ENCODE peak calls at places on chromosomes 7 and 10, in eight cellular contexts. One of them, this sample, is unnamed.

GRCh38 chr7:69932034-69932628 is 333.9 kb downstream of the AUTS2 start:
- DNase-seq in HepG2: no peak
- DNase-seq in breast epithelium: no peak
- DNase-seq in GM23338: peak
- DNase-seq in upper lobe of left lung: no peak
- DNase-seq in HCT116: no peak
- DNase-seq in suprapubic skin: no peak
- DNase-seq in transverse colon: no peak
- DNase-seq in this sample: no peak

GRCh38 chr10:131981429-131982184 is at the start of gene BNIP3:
- DNase-seq in HepG2: peak
- DNase-seq in breast epithelium: peak
- DNase-seq in GM23338: peak
- DNase-seq in upper lobe of left lung: peak
- DNase-seq in HCT116: peak
- DNase-seq in suprapubic skin: peak
- DNase-seq in transverse colon: peak
- DNase-seq in this sample: peak

GRCh38 chr10:14879801-14880193 is 1.1 kb downstream of the SUV39H2 start:
- DNase-seq in HepG2: no peak
- DNase-seq in breast epithelium: no peak
- DNase-seq in GM23338: peak
- DNase-seq in upper lobe of left lung: no peak
- DNase-seq in HCT116: no peak
- DNase-seq in suprapubic skin: no peak
- DNase-seq in transverse colon: no peak
- DNase-seq in this sample: no peak

GRCh38 chr10:30000802-30001571 is 58.4 kb downstream of the JCAD start:
- DNase-seq in HepG2: peak
- DNase-seq in breast epithelium: no peak
- DNase-seq in GM23338: no peak
- DNase-seq in upper lobe of left lung: peak
- DNase-seq in HCT116: no peak
- DNase-seq in suprapubic skin: peak
- DNase-seq in transverse colon: peak
- DNase-seq in this sample: no peak

GRCh38 chr7:130957140-130957513 is 223.1 kb upstream of the KLF14 start:
- DNase-seq in HepG2: no peak
- DNase-seq in breast epithelium: no peak
- DNase-seq in GM23338: no peak
- DNase-seq in upper lobe of left lung: no peak
- DNase-seq in HCT116: no peak
- DNase-seq in suprapubic skin: no peak
- DNase-seq in transverse colon: no peak
- DNase-seq in this sample: no peak

GRCh38 chr7:150367677-150368097 is 935 bp upstream of the REPIN1 start:
- DNase-seq in HepG2: no peak
- DNase-seq in breast epithelium: no peak
- DNase-seq in GM23338: no peak
- DNase-seq in upper lobe of left lung: no peak
- DNase-seq in HCT116: no peak
- DNase-seq in suprapubic skin: no peak
- DNase-seq in transverse colon: no peak
- DNase-seq in this sample: no peak

GRCh38 chr7:73652541-73652949 is 15.1 kb upstream of the VPS37D start:
- DNase-seq in HepG2: no peak
- DNase-seq in breast epithelium: no peak
- DNase-seq in GM23338: no peak
- DNase-seq in upper lobe of left lung: no peak
- DNase-seq in HCT116: no peak
- DNase-seq in suprapubic skin: no peak
- DNase-seq in transverse colon: peak
- DNase-seq in this sample: no peak

GRCh38 chr10:88088441-88089340 is 225.3 kb downstream of the PTEN start:
- DNase-seq in HepG2: no peak
- DNase-seq in breast epithelium: no peak
- DNase-seq in GM23338: no peak
- DNase-seq in upper lobe of left lung: no peak
- DNase-seq in HCT116: no peak
- DNase-seq in suprapubic skin: no peak
- DNase-seq in transverse colon: no peak
- DNase-seq in this sample: no peak

GRCh38 chr10:65602182-65602865 is 1323.5 kb upstream of the LRRTM3 start:
- DNase-seq in HepG2: no peak
- DNase-seq in breast epithelium: no peak
- DNase-seq in GM23338: no peak
- DNase-seq in upper lobe of left lung: no peak
- DNase-seq in HCT116: no peak
- DNase-seq in suprapubic skin: no peak
- DNase-seq in transverse colon: no peak
- DNase-seq in this sample: no peak

GRCh38 chr10:64630534-64630933 is 1109.3 kb downstream of the REEP3 start:
- DNase-seq in HepG2: no peak
- DNase-seq in breast epithelium: no peak
- DNase-seq in GM23338: no peak
- DNase-seq in upper lobe of left lung: no peak
- DNase-seq in HCT116: no peak
- DNase-seq in suprapubic skin: no peak
- DNase-seq in transverse colon: no peak
- DNase-seq in this sample: no peak

GRCh38 chr7:66627876-66628360 is 763 bp upstream of the KCTD7 start:
- DNase-seq in HepG2: peak
- DNase-seq in breast epithelium: no peak
- DNase-seq in GM23338: no peak
- DNase-seq in upper lobe of left lung: peak
- DNase-seq in HCT116: no peak
- DNase-seq in suprapubic skin: no peak
- DNase-seq in transverse colon: no peak
- DNase-seq in this sample: no peak

GRCh38 chr7:108132551-108133265 is 2.5 kb upstream of the LAMB4 start:
- DNase-seq in HepG2: no peak
- DNase-seq in breast epithelium: no peak
- DNase-seq in GM23338: peak
- DNase-seq in upper lobe of left lung: no peak
- DNase-seq in HCT116: no peak
- DNase-seq in suprapubic skin: no peak
- DNase-seq in transverse colon: no peak
- DNase-seq in this sample: no peak

GRCh38 chr7:761631-762030 is 34.5 kb upstream of the PRKAR1B start:
- DNase-seq in HepG2: no peak
- DNase-seq in breast epithelium: no peak
- DNase-seq in GM23338: no peak
- DNase-seq in upper lobe of left lung: no peak
- DNase-seq in HCT116: no peak
- DNase-seq in suprapubic skin: no peak
- DNase-seq in transverse colon: no peak
- DNase-seq in this sample: no peak

GRCh38 chr7:90459888-90460287 is 9.6 kb upstream of the PTTG1IP2 start:
- DNase-seq in HepG2: peak
- DNase-seq in breast epithelium: no peak
- DNase-seq in GM23338: peak
- DNase-seq in upper lobe of left lung: no peak
- DNase-seq in HCT116: no peak
- DNase-seq in suprapubic skin: no peak
- DNase-seq in transverse colon: no peak
- DNase-seq in this sample: no peak

GRCh38 chr10:126618466-126618865 is 52.0 kb downstream of the C10orf90 start:
- DNase-seq in HepG2: no peak
- DNase-seq in breast epithelium: no peak
- DNase-seq in GM23338: no peak
- DNase-seq in upper lobe of left lung: no peak
- DNase-seq in HCT116: no peak
- DNase-seq in suprapubic skin: no peak
- DNase-seq in transverse colon: no peak
- DNase-seq in this sample: no peak

GRCh38 chr7:96665689-96666088 is 44.0 kb downstream of the SEM1 start:
- DNase-seq in HepG2: no peak
- DNase-seq in breast epithelium: no peak
- DNase-seq in GM23338: no peak
- DNase-seq in upper lobe of left lung: no peak
- DNase-seq in HCT116: no peak
- DNase-seq in suprapubic skin: no peak
- DNase-seq in transverse colon: no peak
- DNase-seq in this sample: no peak

GRCh38 chr10:75428434-75429158 is 2.8 kb upstream of the LRMDA start:
- DNase-seq in HepG2: no peak
- DNase-seq in breast epithelium: no peak
- DNase-seq in GM23338: no peak
- DNase-seq in upper lobe of left lung: peak
- DNase-seq in HCT116: no peak
- DNase-seq in suprapubic skin: no peak
- DNase-seq in transverse colon: no peak
- DNase-seq in this sample: peak

GRCh38 chr10:78475501-78475900 is 441.8 kb downstream of the RPS24 start:
- DNase-seq in HepG2: peak
- DNase-seq in breast epithelium: no peak
- DNase-seq in GM23338: no peak
- DNase-seq in upper lobe of left lung: no peak
- DNase-seq in HCT116: no peak
- DNase-seq in suprapubic skin: no peak
- DNase-seq in transverse colon: no peak
- DNase-seq in this sample: no peak

GRCh38 chr7:47582748-47583740 is 1.1 kb upstream of the TNS3 start:
- DNase-seq in HepG2: no peak
- DNase-seq in breast epithelium: no peak
- DNase-seq in GM23338: no peak
- DNase-seq in upper lobe of left lung: no peak
- DNase-seq in HCT116: no peak
- DNase-seq in suprapubic skin: no peak
- DNase-seq in transverse colon: no peak
- DNase-seq in this sample: no peak

GRCh38 chr10:70477661-70478162 is 855 bp upstream of the PALD1 start:
- DNase-seq in HepG2: peak
- DNase-seq in breast epithelium: no peak
- DNase-seq in GM23338: peak
- DNase-seq in upper lobe of left lung: no peak
- DNase-seq in HCT116: peak
- DNase-seq in suprapubic skin: no peak
- DNase-seq in transverse colon: peak
- DNase-seq in this sample: peak

GRCh38 chr10:135601-136464 is 578 bp downstream of the ZMYND11 start:
- DNase-seq in HepG2: peak
- DNase-seq in breast epithelium: peak
- DNase-seq in GM23338: peak
- DNase-seq in upper lobe of left lung: peak
- DNase-seq in HCT116: no peak
- DNase-seq in suprapubic skin: peak
- DNase-seq in transverse colon: peak
- DNase-seq in this sample: no peak

DNA sequence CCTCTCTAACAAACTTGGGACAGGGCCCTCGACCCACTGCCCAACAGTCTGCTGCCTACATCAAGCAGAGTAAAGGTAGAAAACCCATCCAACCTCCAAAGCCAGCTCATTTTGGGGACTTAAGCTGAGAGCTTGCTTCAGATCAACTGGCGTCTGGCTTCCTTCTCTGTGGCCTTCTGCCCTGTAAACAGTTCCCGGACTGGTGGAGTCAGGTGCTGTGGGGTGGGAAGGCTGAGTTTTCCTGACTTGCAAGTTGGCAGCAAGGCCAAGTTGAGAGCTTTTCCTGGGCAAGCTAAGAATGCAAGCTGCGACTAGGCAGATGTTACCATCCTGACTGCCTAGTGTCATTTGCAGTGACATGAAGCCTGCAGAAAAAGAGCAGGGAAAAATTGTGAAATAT is 3.7 kb downstream of the GALNT17 start:
- DNase-seq in HepG2: no peak
- DNase-seq in breast epithelium: no peak
- DNase-seq in GM23338: no peak
- DNase-seq in upper lobe of left lung: no peak
- DNase-seq in HCT116: no peak
- DNase-seq in suprapubic skin: no peak
- DNase-seq in transverse colon: no peak
- DNase-seq in this sample: no peak
- TF ChIP-seq POLR2AphosphoS5 in HepG2: no peak
- TF ChIP-seq POLR2AphosphoS5 in breast epithelium: no peak
- TF ChIP-seq POLR2AphosphoS5 in GM23338: no peak
- TF ChIP-seq POLR2AphosphoS5 in upper lobe of left lung: no peak
- TF ChIP-seq POLR2AphosphoS5 in HCT116: no peak
- TF ChIP-seq POLR2AphosphoS5 in suprapubic skin: no peak
- TF ChIP-seq POLR2AphosphoS5 in transverse colon: no peak
- TF ChIP-seq POLR2AphosphoS5 in this sample: no peak

GRCh38 chr10:101771380-101771779 is 4.5 kb downstream of the FGF8 start:
- DNase-seq in HepG2: no peak
- DNase-seq in breast epithelium: no peak
- DNase-seq in GM23338: no peak
- DNase-seq in upper lobe of left lung: peak
- DNase-seq in HCT116: no peak
- DNase-seq in suprapubic skin: no peak
- DNase-seq in transverse colon: no peak
- DNase-seq in this sample: no peak
- TF ChIP-seq POLR2AphosphoS5 in HepG2: no peak
- TF ChIP-seq POLR2AphosphoS5 in breast epithelium: no peak
- TF ChIP-seq POLR2AphosphoS5 in GM23338: no peak
- TF ChIP-seq POLR2AphosphoS5 in upper lobe of left lung: no peak
- TF ChIP-seq POLR2AphosphoS5 in HCT116: no peak
- TF ChIP-seq POLR2AphosphoS5 in suprapubic skin: no peak
- TF ChIP-seq POLR2AphosphoS5 in transverse colon: no peak
- TF ChIP-seq POLR2AphosphoS5 in this sample: no peak

DNA sequence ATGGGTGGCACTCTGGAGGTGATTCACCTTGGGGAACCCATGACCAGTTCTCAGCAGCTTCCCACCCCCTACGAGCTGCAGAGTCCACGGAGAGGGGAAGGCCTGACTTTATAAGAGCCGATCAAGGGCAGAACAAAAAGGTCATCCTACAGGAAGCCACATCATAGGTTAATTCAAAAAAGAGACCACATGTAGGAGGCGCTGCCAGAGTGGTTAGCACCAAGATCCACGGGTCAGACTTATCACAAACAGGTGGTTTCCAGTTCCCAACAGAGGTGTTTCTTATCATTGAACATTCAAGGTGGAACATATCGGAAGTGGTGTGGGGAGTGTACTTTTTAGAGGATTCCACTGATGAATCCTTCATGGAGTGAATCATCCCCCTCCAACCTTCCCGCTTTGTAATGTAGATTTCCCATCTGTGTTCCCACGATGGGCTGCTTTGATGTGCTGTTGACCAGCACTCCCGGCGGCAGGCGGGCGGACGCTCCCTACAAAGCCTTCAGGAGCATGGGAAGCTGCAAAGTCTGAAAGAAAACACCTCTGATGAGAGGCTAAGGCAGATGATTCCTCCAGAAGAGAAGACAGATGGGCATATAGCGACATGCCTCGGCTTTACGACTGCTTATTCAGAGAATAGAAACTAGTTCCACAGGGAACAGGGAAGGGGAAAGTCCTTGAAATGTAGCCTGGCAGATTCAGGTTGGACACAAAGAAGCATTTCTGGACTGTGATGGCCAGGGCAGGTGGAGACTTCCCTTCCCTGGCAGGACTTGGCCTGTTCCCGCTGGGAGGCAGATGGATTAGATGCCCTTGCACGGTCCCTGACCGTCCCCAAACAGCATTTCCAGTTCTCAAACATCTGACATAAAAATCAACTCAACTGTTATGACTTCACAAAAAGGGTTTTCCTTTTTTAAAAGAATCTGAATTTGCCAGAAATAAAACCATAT is 66.5 kb downstream of the AFAP1L2 start:
- DNase-seq in HepG2: no peak
- DNase-seq in breast epithelium: no peak
- DNase-seq in GM23338: peak
- DNase-seq in upper lobe of left lung: no peak
- DNase-seq in HCT116: no peak
- DNase-seq in suprapubic skin: no peak
- DNase-seq in transverse colon: no peak
- DNase-seq in this sample: no peak
- TF ChIP-seq POLR2AphosphoS5 in HepG2: no peak
- TF ChIP-seq POLR2AphosphoS5 in breast epithelium: no peak
- TF ChIP-seq POLR2AphosphoS5 in GM23338: no peak
- TF ChIP-seq POLR2AphosphoS5 in upper lobe of left lung: no peak
- TF ChIP-seq POLR2AphosphoS5 in HCT116: no peak
- TF ChIP-seq POLR2AphosphoS5 in suprapubic skin: no peak
- TF ChIP-seq POLR2AphosphoS5 in transverse colon: no peak
- TF ChIP-seq POLR2AphosphoS5 in this sample: no peak

GRCh38 chr7:56033671-56034432 is 17.4 kb downstream of the PSPH start:
- DNase-seq in HepG2: peak
- DNase-seq in breast epithelium: no peak
- DNase-seq in GM23338: peak
- DNase-seq in upper lobe of left lung: peak
- DNase-seq in HCT116: peak
- DNase-seq in suprapubic skin: no peak
- DNase-seq in transverse colon: peak
- DNase-seq in this sample: peak
- TF ChIP-seq POLR2AphosphoS5 in HepG2: peak
- TF ChIP-seq POLR2AphosphoS5 in breast epithelium: no peak
- TF ChIP-seq POLR2AphosphoS5 in GM23338: peak
- TF ChIP-seq POLR2AphosphoS5 in upper lobe of left lung: no peak
- TF ChIP-seq POLR2AphosphoS5 in HCT116: peak
- TF ChIP-seq POLR2AphosphoS5 in suprapubic skin: no peak
- TF ChIP-seq POLR2AphosphoS5 in transverse colon: peak
- TF ChIP-seq POLR2AphosphoS5 in this sample: no peak

This sample was measured in HL-60.